ENCODE peak calls at places on chromosomes 4 and X, in eight cellular contexts. I, S, B, R, D, M, H and L are unnamed samples.

GRCh38 chr4:81623434-81623833 is 151.7 kb upstream of the RASGEF1B start:
- DNase-seq in I (no peak), S (no peak), B (no peak), R (no peak), D (no peak), M (no peak), H (no peak), L (no peak)

GRCh38 chrX:65407157-65407626 is 127.4 kb downstream of the LAS1L start:
- DNase-seq in I (no peak), S (no peak), B (no peak), R (no peak), D (no peak), M (no peak), H (peak), L (no peak)

GRCh38 chr4:137474711-137475301 is 57.5 kb downstream of the PCDH18 start:
- DNase-seq in I (no peak), S (no peak), B (peak), R (no peak), D (peak), M (no peak), H (peak), L (no peak)

GRCh38 chr4:46432923-46433322 is 43.0 kb upstream of the GABRA2 start:
- DNase-seq in I (no peak), S (no peak), B (peak), R (no peak), D (no peak), M (no peak), H (peak), L (no peak)

GRCh38 chrX:68043713-68044438 is 389.4 kb downstream of the OPHN1 start:
- DNase-seq in I (no peak), S (no peak), B (no peak), R (no peak), D (no peak), M (no peak), H (no peak), L (no peak)

GRCh38 chrX:116009871-116010710 is 160.5 kb upstream of the AGTR2 start:
- DNase-seq in I (peak), S (no peak), B (no peak), R (no peak), D (peak), M (peak), H (no peak), L (no peak)

GRCh38 chr4:121380448-121381147 is at the start of gene QRFPR:
- DNase-seq in I (no peak), S (no peak), B (no peak), R (no peak), D (no peak), M (no peak), H (peak), L (no peak)

GRCh38 chr4:118587946-118588345 is 97.2 kb upstream of the METTL14 start:
- DNase-seq in I (no peak), S (no peak), B (no peak), R (no peak), D (no peak), M (no peak), H (no peak), L (no peak)

GRCh38 chr4:181147421-181147951 is 1095.7 kb upstream of the TENM3 start:
- DNase-seq in I (no peak), S (no peak), B (no peak), R (no peak), D (no peak), M (no peak), H (no peak), L (no peak)

GRCh38 chrX:152600853-152601635 is 36.7 kb upstream of the GABRQ start:
- DNase-seq in I (no peak), S (no peak), B (no peak), R (no peak), D (no peak), M (no peak), H (no peak), L (no peak)

GRCh38 chr4:29459926-29460325 is 1260.2 kb upstream of the PCDH7 start:
- DNase-seq in I (no peak), S (no peak), B (no peak), R (no peak), D (no peak), M (no peak), H (no peak), L (no peak)

GRCh38 chr4:99586322-99586721 is 11.7 kb downstream of the MTTP start:
- DNase-seq in I (no peak), S (no peak), B (no peak), R (no peak), D (no peak), M (no peak), H (no peak), L (no peak)

GRCh38 chrX:108494416-108495095 is 54.9 kb downstream of the COL4A5 start:
- DNase-seq in I (no peak), S (no peak), B (peak), R (no peak), D (no peak), M (no peak), H (peak), L (no peak)
- TF ChIP-seq CTCF in I (no peak), S (no peak), B (no peak), R (no peak), D (no peak), M (no peak), H (no peak), L (no peak)

GRCh38 chr4:21512351-21512750 is 436.2 kb downstream of the KCNIP4 start:
- DNase-seq in I (no peak), S (no peak), B (peak), R (peak), D (peak), M (no peak), H (peak), L (no peak)
- TF ChIP-seq CTCF in I (no peak), S (no peak), B (peak), R (peak), D (peak), M (no peak), H (peak), L (peak)

DNA sequence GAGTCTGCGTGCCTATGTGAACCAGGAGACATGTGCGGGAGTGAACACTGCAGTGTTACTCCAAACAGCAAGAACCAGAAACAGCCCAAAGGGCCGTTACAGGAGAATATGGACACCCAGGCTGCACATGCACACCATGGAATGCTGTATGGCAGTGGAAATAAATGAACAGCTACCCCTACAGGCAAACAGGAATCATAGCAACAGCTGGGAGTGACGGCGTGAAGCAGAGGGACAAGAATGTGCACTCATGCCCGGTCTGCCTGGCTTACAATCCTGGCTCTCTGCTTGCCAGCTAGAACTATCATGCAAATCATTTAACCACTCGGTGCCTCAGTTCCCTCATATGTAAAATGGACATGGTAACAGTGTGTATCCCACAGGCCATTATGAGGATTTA is 16.6 kb downstream of the GPKOW start:
- DNase-seq in I (no peak), S (no peak), B (peak), R (no peak), D (peak), M (no peak), H (peak), L (no peak)
- TF ChIP-seq CTCF in I (no peak), S (no peak), B (peak), R (peak), D (peak), M (peak), H (peak), L (peak)

GRCh38 chr4:173520921-173521473 is 9.0 kb downstream of the HAND2 start:
- DNase-seq in I (no peak), S (no peak), B (no peak), R (no peak), D (peak), M (no peak), H (no peak), L (no peak)

GRCh38 chr4:173522874-173523395 is 7.1 kb downstream of the HAND2 start:
- DNase-seq in I (no peak), S (no peak), B (no peak), R (no peak), D (peak), M (no peak), H (no peak), L (no peak)

GRCh38 chr4:173524218-173525117 is 5.6 kb downstream of the HAND2 start:
- DNase-seq in I (no peak), S (no peak), B (no peak), R (no peak), D (no peak), M (no peak), H (no peak), L (no peak)

GRCh38 chr4:173521474-173522159 is 8.4 kb downstream of the HAND2 start:
- DNase-seq in I (no peak), S (no peak), B (no peak), R (no peak), D (peak), M (no peak), H (no peak), L (no peak)

DNA sequence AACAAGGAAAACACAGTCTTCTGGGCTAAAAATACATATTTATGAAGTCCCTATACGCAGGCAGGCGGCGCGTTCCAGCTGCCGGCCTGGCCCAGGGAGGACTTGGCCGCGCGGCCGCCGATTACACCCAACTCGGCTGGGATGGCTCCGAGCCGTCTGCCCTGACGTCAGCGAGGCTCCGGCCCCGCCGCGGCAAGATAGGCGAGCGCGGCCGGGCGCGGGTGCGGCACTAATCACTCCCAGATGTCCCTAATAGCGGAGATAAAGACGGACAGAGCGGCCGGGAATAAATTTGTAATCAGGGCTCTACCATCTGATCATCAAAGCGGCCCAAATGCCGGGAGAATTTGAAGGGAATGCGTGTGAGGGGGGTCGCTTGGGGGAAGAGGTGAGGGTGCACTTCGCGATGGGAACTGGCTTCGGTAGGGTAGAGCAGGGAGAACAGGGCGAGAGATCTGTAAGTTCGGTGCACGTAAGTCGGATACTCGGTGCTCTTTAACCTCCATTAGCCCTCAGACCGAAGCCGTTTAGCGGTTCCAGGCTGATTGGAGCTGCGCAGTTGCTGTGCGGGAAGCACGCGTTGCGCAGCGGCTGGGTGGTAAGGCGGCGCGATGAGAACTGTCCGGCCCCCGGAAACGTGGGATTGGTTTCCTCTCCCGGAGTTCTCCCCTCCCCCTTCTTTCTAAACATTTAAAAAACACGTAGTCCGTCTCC is 7.7 kb downstream of the HAND2 start:
- DNase-seq in I (no peak), S (peak), B (peak), R (peak), D (peak), M (no peak), H (peak), L (no peak)
- TF ChIP-seq CTCF in I (no peak), S (peak), B (no peak), R (peak), D (no peak), M (no peak), H (peak), L (peak)

DNA sequence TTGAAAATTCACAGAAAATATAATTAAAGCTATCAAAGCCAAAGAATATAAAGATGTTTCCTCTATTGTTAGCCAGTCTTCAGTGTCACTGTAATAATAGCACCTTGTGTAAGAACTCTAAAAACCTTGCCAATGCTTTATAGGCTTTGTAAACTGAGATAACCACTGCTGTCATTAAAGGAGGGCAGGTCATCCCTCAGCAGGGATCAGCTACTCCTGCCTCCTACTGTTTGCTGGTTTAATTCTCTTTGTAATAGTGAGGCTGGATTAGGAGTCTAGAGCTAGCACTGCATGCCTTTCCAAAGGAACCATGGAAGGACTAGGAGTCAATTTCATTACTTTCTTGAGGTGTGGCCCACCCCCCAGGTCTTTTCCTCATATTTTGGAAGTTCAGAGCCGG is 46.2 kb downstream of the FHIP1A start:
- DNase-seq in I (no peak), S (no peak), B (peak), R (no peak), D (no peak), M (no peak), H (no peak), L (no peak)
- TF ChIP-seq CTCF in I (no peak), S (no peak), B (peak), R (no peak), D (no peak), M (no peak), H (no peak), L (no peak)

GRCh38 chr4:153521467-153521866 is 55.3 kb downstream of the TMEM131L start:
- DNase-seq in I (no peak), S (no peak), B (no peak), R (no peak), D (no peak), M (no peak), H (no peak), L (no peak)
- TF ChIP-seq CTCF in I (no peak), S (no peak), B (no peak), R (no peak), D (no peak), M (no peak), H (no peak), L (no peak)

DNA sequence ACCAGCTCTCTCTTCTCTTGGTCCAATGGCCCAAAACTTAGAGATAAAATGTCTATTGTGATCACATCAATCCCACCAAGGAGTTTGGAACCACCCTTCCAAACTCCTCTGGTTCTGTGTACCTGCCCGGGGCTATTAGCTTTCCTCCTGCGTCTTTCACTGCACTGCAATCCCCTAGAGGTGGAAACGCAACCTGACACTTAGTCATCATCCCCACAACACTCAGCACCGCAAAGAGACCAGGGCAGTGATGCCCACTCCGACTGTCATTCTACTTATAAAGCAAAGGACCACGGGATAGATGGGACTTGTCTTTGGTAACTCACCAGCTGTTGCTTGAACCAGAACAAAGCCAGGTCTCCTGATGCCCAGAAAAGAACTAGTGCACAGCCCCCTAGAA is 22.0 kb downstream of the AFAP1 start:
- DNase-seq in I (no peak), S (no peak), B (no peak), R (no peak), D (no peak), M (no peak), H (no peak), L (no peak)
- TF ChIP-seq CTCF in I (no peak), S (no peak), B (peak), R (no peak), D (peak), M (no peak), H (no peak), L (no peak)

GRCh38 chr4:173505924-173506779 is 23.9 kb downstream of the HAND2 start:
- DNase-seq in I (no peak), S (peak), B (peak), R (no peak), D (peak), M (peak), H (peak), L (no peak)
- TF ChIP-seq CTCF in I (no peak), S (peak), B (peak), R (peak), D (peak), M (peak), H (peak), L (peak)

DNA sequence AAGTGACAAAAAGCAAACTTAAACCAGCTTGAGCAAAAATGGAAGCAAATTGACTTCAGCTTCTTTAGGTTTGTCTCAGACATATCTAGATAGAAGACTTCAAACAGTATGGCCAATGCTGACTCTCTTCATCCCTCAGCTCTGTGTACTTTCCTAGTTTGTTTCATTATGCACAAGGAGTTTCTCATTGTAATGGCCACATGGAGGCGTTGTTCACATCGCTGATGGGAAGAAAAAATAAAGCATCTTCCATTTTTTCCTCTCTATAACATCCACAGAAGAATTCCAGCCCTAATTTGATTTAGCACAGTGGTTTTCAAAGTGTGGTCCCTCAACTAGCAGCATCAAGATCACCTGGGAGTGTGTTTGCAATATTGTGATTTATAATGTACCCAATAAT is 397.5 kb upstream of the PRKX start:
- DNase-seq in I (no peak), S (no peak), B (no peak), R (no peak), D (no peak), M (no peak), H (no peak), L (no peak)
- TF ChIP-seq CTCF in I (no peak), S (no peak), B (no peak), R (no peak), D (no peak), M (no peak), H (no peak), L (no peak)

GRCh38 chr4:22850055-22850454 is 157.3 kb downstream of the GBA3 start:
- DNase-seq in I (no peak), S (no peak), B (no peak), R (no peak), D (no peak), M (no peak), H (no peak), L (no peak)
- TF ChIP-seq CTCF in I (no peak), S (no peak), B (no peak), R (no peak), D (no peak), M (no peak), H (no peak), L (no peak)